ENCODE peak calls at places on chromosomes 13 and 19, in six cellular contexts. S is PC-3, O is HCT116, Q is GM23248, D is SK-N-SH, C is OCI-LY7. U is an unnamed sample.

GRCh38 chr13:44932171-44932849 is 57.0 kb downstream of the NUFIP1 start:
- DNase-seq in S (peak; percentile 55), D (no peak), O (no peak), Q (peak; percentile 49), C (no peak), U (no peak)

GRCh38 chr19:49154279-49154678 is 917 bp downstream of the HRC start:
- DNase-seq in Q (no peak), C (no peak), S (no peak), D (no peak), O (no peak), U (no peak)

GRCh38 chr13:112752711-112753541 is 63.1 kb downstream of the ATP11A start:
- DNase-seq in S (no peak), D (no peak), Q (no peak), C (no peak), O (no peak), U (no peak)

GRCh38 chr19:39196320-39196719 is 444 bp upstream of the NCCRP1 start:
- DNase-seq in S (no peak), Q (no peak), D (no peak), C (no peak), O (no peak), U (no peak)

GRCh38 chr13:101211261-101211660 is 205.0 kb downstream of the NALCN start:
- DNase-seq in C (no peak), S (peak; percentile 76), Q (peak; percentile 71), D (no peak), O (no peak), U (no peak)

GRCh38 chr19:44777715-44778347 is at the start of gene CBLC:
- DNase-seq in S (peak; percentile 88), O (peak; percentile 94), Q (peak; percentile 8), C (no peak), D (peak; percentile 49), U (peak; percentile 93)

GRCh38 chr13:40564342-40564997 is 102.0 kb downstream of the FOXO1 start:
- DNase-seq in Q (no peak), C (peak; percentile 49), O (no peak), S (no peak), D (no peak), U (no peak)

GRCh38 chr19:3102239-3103140 is 8.3 kb downstream of the GNA11 start:
- DNase-seq in O (no peak), S (no peak), C (no peak), D (no peak), Q (no peak), U (no peak)

GRCh38 chr19:58548859-58549663 is 5.2 kb downstream of the TRIM28 start:
- DNase-seq in C (no peak), O (no peak), D (no peak), S (no peak), Q (no peak), U (no peak)

GRCh38 chr19:15292847-15293582 is 39.3 kb downstream of the BRD4 start:
- DNase-seq in D (no peak), S (no peak), O (no peak), C (peak; percentile 76), Q (no peak), U (no peak)

GRCh38 chr19:55248166-55248675 is 10.6 kb downstream of the PPP6R1 start:
- DNase-seq in D (peak; percentile 69), S (no peak), Q (no peak), O (no peak), C (no peak), U (no peak)

GRCh38 chr19:6062274-6062673 is 48.0 kb downstream of the RFX2 start:
- DNase-seq in Q (peak; percentile 45), S (no peak), O (no peak), D (no peak), C (no peak), U (no peak)

GRCh38 chr13:92991687-92992086 is 234.9 kb upstream of the GPC6 start:
- DNase-seq in Q (no peak), D (no peak), C (no peak), S (no peak), O (no peak), U (no peak)

GRCh38 chr13:99220199-99220931 is 19.7 kb downstream of the UBAC2 start:
- DNase-seq in D (no peak), O (no peak), S (no peak), C (no peak), Q (no peak), U (no peak)

GRCh38 chr13:43537124-43537523 is 249.6 kb downstream of the ENOX1 start:
- DNase-seq in D (peak; percentile 34), S (no peak), Q (peak; percentile 47), C (no peak), O (no peak), U (no peak)

GRCh38 chr13:38824342-38824741 is 137.5 kb downstream of the FREM2 start:
- DNase-seq in D (no peak), C (no peak), Q (no peak), S (no peak), O (no peak), U (no peak)

GRCh38 chr13:27774651-27775050 is 17.6 kb upstream of the GSX1 start:
- DNase-seq in Q (no peak), D (no peak), O (no peak), S (no peak), C (peak; percentile 45), U (no peak)

GRCh38 chr19:43596842-43597461 is 557 bp downstream of the ZNF576 start:
- DNase-seq in S (no peak), D (no peak), Q (peak; percentile 51), O (no peak), C (peak; percentile 27), U (no peak)

GRCh38 chr13:46288570-46289259 is 77.0 kb downstream of the LRRC63 start:
- DNase-seq in S (peak; percentile 66), Q (peak; percentile 62), D (peak; percentile 39), C (peak; percentile 67), O (peak; percentile 39), U (peak; percentile 68)

GRCh38 chr13:74132768-74133656 is 1.2 kb downstream of the KLF12 start:
- DNase-seq in S (no peak), C (peak; percentile 67), D (peak; percentile 48), O (no peak), Q (peak; percentile 64), U (peak; percentile 45)

GRCh38 chr19:39949026-39949747 is 14.8 kb upstream of the FCGBP start:
- DNase-seq in Q (no peak), S (no peak), D (no peak), C (no peak), O (no peak), U (no peak)

GRCh38 chr19:48738557-48739399 is 1.6 kb downstream of the RASIP1 start:
- DNase-seq in O (peak; percentile 82), D (peak; percentile 100), S (peak; percentile 87), C (peak; percentile 87), Q (peak; percentile 81), U (peak; percentile 98)

GRCh38 chr13:98141509-98141908 is 1.4 kb upstream of the FARP1 start:
- DNase-seq in Q (no peak), D (no peak), O (no peak), C (no peak), S (no peak), U (no peak)

GRCh38 chr19:43310221-43310620 is 40.9 kb upstream of the PSG9 start:
- DNase-seq in O (no peak), C (no peak), S (peak; percentile 79), Q (no peak), D (no peak), U (no peak)

GRCh38 chr13:94006271-94006670 is 473.2 kb downstream of the DCT start:
- DNase-seq in Q (no peak), S (no peak), C (no peak), D (no peak), O (no peak), U (peak; percentile 28)

GRCh38 chr13:103188688-103189326 is 122.6 kb upstream of the SLC10A2 start:
- DNase-seq in C (peak; percentile 13), Q (peak; percentile 14), O (no peak), D (peak; percentile 23), S (peak; percentile 48), U (peak; percentile 47)

GRCh38 chr19:11246941-11247340 is 7.5 kb downstream of the ANGPTL8 start:
- DNase-seq in C (no peak), S (no peak), O (no peak), D (no peak), Q (no peak), U (no peak)

GRCh38 chr19:11244846-11245589 is 5.6 kb downstream of the ANGPTL8 start:
- DNase-seq in D (no peak), S (peak; percentile 24), O (no peak), Q (no peak), C (no peak), U (no peak)

GRCh38 chr19:11247391-11247790 is 8.0 kb downstream of the ANGPTL8 start:
- DNase-seq in C (no peak), Q (no peak), D (no peak), S (no peak), O (no peak), U (peak; percentile 4)

GRCh38 chr19:11242864-11243797 is 3.7 kb downstream of the ANGPTL8 start:
- DNase-seq in D (peak; percentile 100), S (peak; percentile 91), O (peak; percentile 47), C (peak; percentile 81), Q (peak; percentile 85), U (peak; percentile 87)

GRCh38 chr19:11243798-11244169 is 4.4 kb downstream of the ANGPTL8 start:
- DNase-seq in Q (no peak), D (no peak), S (no peak), O (no peak), C (no peak), U (no peak)
- H3K4me3 ChIP-seq in Q (no peak overlapping the region), D (no peak overlapping the region), S (no peak overlapping the region), O (no peak overlapping the region), C (no peak overlapping the region), U (no peak overlapping the region)

GRCh38 chr13:37175996-37176395 is 70.5 kb upstream of the CSNK1A1L start:
- DNase-seq in S (no peak), Q (peak; percentile 89), C (no peak), D (no peak), O (no peak), U (peak; percentile 33)

GRCh38 chr13:37168151-37168550 is 62.7 kb upstream of the CSNK1A1L start:
- DNase-seq in O (no peak), S (no peak), C (no peak), Q (peak; percentile 64), D (no peak), U (no peak)

GRCh38 chr13:37168922-37169321 is 63.5 kb upstream of the CSNK1A1L start:
- DNase-seq in S (no peak), O (no peak), D (no peak), Q (no peak), C (no peak), U (no peak)

GRCh38 chr13:37173214-37173613 is 67.8 kb upstream of the CSNK1A1L start:
- DNase-seq in D (no peak), C (no peak), S (no peak), Q (peak; percentile 89), O (no peak), U (no peak)
- H3K27ac ChIP-seq in D (peak overlapping the region; percentile 88), C (no peak overlapping the region), S (no peak overlapping the region), Q (peak overlapping the region; percentile 66), O (no peak overlapping the region), U (no peak overlapping the region)

GRCh38 chr19:51607920-51608562 is 22.2 kb downstream of the SIGLEC5 start:
- DNase-seq in C (peak; percentile 81), O (peak; percentile 64), Q (peak; percentile 83), S (peak; percentile 90), D (no peak), U (peak; percentile 62)
- TF ChIP-seq EZH2phosphoT487 in C (no peak), O (no peak), Q (no peak), S (no peak), D (no peak), U (no peak)

DNA sequence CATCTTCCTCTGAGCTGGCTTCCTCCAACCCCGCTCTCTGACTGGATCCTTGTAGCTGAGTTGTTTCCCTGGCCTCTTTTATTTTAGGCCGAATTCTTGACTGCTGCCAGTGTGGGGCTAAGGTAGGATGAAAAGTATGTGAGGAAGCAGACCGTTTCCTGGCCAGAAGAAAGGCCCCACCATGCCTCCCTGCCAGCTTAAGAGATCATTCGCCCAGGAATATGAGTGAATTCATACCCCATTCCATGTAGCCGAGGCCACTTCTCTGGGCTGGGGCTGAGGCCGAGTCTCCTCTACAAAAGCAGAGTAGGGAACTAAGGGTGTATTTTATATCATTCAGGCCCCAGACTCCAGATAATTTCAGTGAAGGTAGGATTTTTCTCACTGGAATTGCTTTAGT is 32.3 kb downstream of the NFIX start:
- DNase-seq in S (no peak), O (no peak), C (no peak), Q (peak; percentile 55), D (no peak), U (no peak)
- H3K4me3 ChIP-seq in S (peak overlapping the region; percentile 82), O (no peak overlapping the region), C (no peak overlapping the region), Q (peak overlapping the region; percentile 85), D (no peak overlapping the region), U (no peak overlapping the region)